ENCODE peak calls at places on chromosomes 12 and 14, in nine cellular contexts. One of them, this sample, is unnamed. For H3K36me3, the result is how much of the 10 kb centered on the place peaks cover.

GRCh38 chr12:95548056-95548538 is 3.2 kb downstream of the USP44 start:
- DNase-seq in CD8-positive, alpha-beta memory T cell: no peak
- DNase-seq in CD4-positive, alpha-beta memory T cell: peak
- DNase-seq in GM06990: peak
- DNase-seq in heart right ventricle: no peak
- DNase-seq in hepatocyte: peak
- DNase-seq in BJ: no peak
- DNase-seq in kidney epithelial cell: no peak
- DNase-seq in effector memory CD4-positive, alpha-beta T cell: no peak
- DNase-seq in this sample: no peak

GRCh38 chr14:74835607-74836250 is 40.2 kb downstream of the PROX2 start:
- DNase-seq in hepatocyte: no peak
- DNase-seq in CD8-positive, alpha-beta memory T cell: no peak
- DNase-seq in GM06990: no peak
- DNase-seq in heart right ventricle: no peak
- DNase-seq in BJ: no peak
- DNase-seq in CD4-positive, alpha-beta memory T cell: no peak
- DNase-seq in kidney epithelial cell: no peak
- DNase-seq in effector memory CD4-positive, alpha-beta T cell: no peak
- DNase-seq in this sample: no peak

GRCh38 chr14:88895116-88895515 is 70.7 kb downstream of the TTC8 start:
- DNase-seq in heart right ventricle: no peak
- DNase-seq in BJ: peak
- DNase-seq in hepatocyte: peak
- DNase-seq in GM06990: no peak
- DNase-seq in CD8-positive, alpha-beta memory T cell: no peak
- DNase-seq in effector memory CD4-positive, alpha-beta T cell: no peak
- DNase-seq in kidney epithelial cell: no peak
- DNase-seq in CD4-positive, alpha-beta memory T cell: no peak
- DNase-seq in this sample: peak

GRCh38 chr12:127711108-127711507 is 555.9 kb upstream of the TMEM132C start:
- DNase-seq in heart right ventricle: no peak
- DNase-seq in hepatocyte: no peak
- DNase-seq in effector memory CD4-positive, alpha-beta T cell: no peak
- DNase-seq in CD4-positive, alpha-beta memory T cell: no peak
- DNase-seq in kidney epithelial cell: no peak
- DNase-seq in BJ: no peak
- DNase-seq in GM06990: no peak
- DNase-seq in CD8-positive, alpha-beta memory T cell: no peak
- DNase-seq in this sample: no peak

GRCh38 chr12:42161529-42161928 is 16.9 kb upstream of the GXYLT1 start:
- DNase-seq in hepatocyte: no peak
- DNase-seq in heart right ventricle: no peak
- DNase-seq in kidney epithelial cell: no peak
- DNase-seq in effector memory CD4-positive, alpha-beta T cell: no peak
- DNase-seq in BJ: no peak
- DNase-seq in GM06990: no peak
- DNase-seq in CD4-positive, alpha-beta memory T cell: no peak
- DNase-seq in CD8-positive, alpha-beta memory T cell: no peak
- DNase-seq in this sample: no peak

GRCh38 chr14:72892879-72893635 is 844 bp downstream of the DPF3 start:
- DNase-seq in CD4-positive, alpha-beta memory T cell: peak
- DNase-seq in hepatocyte: peak
- DNase-seq in CD8-positive, alpha-beta memory T cell: peak
- DNase-seq in GM06990: peak
- DNase-seq in effector memory CD4-positive, alpha-beta T cell: no peak
- DNase-seq in kidney epithelial cell: no peak
- DNase-seq in heart right ventricle: no peak
- DNase-seq in BJ: no peak
- DNase-seq in this sample: no peak

GRCh38 chr12:126681676-126682075 is 1585.3 kb upstream of the TMEM132C start:
- DNase-seq in CD8-positive, alpha-beta memory T cell: no peak
- DNase-seq in kidney epithelial cell: no peak
- DNase-seq in GM06990: no peak
- DNase-seq in effector memory CD4-positive, alpha-beta T cell: no peak
- DNase-seq in hepatocyte: no peak
- DNase-seq in BJ: no peak
- DNase-seq in heart right ventricle: no peak
- DNase-seq in CD4-positive, alpha-beta memory T cell: no peak
- DNase-seq in this sample: no peak

GRCh38 chr14:70624972-70625371 is 16.7 kb upstream of the TTC9 start:
- DNase-seq in kidney epithelial cell: no peak
- DNase-seq in heart right ventricle: no peak
- DNase-seq in CD4-positive, alpha-beta memory T cell: no peak
- DNase-seq in effector memory CD4-positive, alpha-beta T cell: no peak
- DNase-seq in CD8-positive, alpha-beta memory T cell: no peak
- DNase-seq in BJ: no peak
- DNase-seq in hepatocyte: no peak
- DNase-seq in GM06990: no peak
- DNase-seq in this sample: no peak

GRCh38 chr12:58176296-58176869 is 235.0 kb downstream of the ATP23 start:
- DNase-seq in hepatocyte: peak
- DNase-seq in BJ: no peak
- DNase-seq in CD4-positive, alpha-beta memory T cell: no peak
- DNase-seq in effector memory CD4-positive, alpha-beta T cell: no peak
- DNase-seq in kidney epithelial cell: no peak
- DNase-seq in GM06990: no peak
- DNase-seq in heart right ventricle: peak
- DNase-seq in CD8-positive, alpha-beta memory T cell: no peak
- DNase-seq in this sample: no peak

GRCh38 chr12:70242695-70243509 is at the start of gene CNOT2:
- DNase-seq in heart right ventricle: peak
- DNase-seq in CD4-positive, alpha-beta memory T cell: peak
- DNase-seq in kidney epithelial cell: peak
- DNase-seq in hepatocyte: peak
- DNase-seq in GM06990: peak
- DNase-seq in CD8-positive, alpha-beta memory T cell: peak
- DNase-seq in effector memory CD4-positive, alpha-beta T cell: peak
- DNase-seq in BJ: peak
- DNase-seq in this sample: peak

GRCh38 chr12:46523863-46524770 is 151.5 kb upstream of the SLC38A2 start:
- DNase-seq in CD8-positive, alpha-beta memory T cell: no peak
- DNase-seq in effector memory CD4-positive, alpha-beta T cell: no peak
- DNase-seq in CD4-positive, alpha-beta memory T cell: peak
- DNase-seq in hepatocyte: peak
- DNase-seq in BJ: peak
- DNase-seq in GM06990: no peak
- DNase-seq in kidney epithelial cell: peak
- DNase-seq in heart right ventricle: no peak
- DNase-seq in this sample: peak

GRCh38 chr12:7439579-7440505 is 4.1 kb downstream of the CD163L1 start:
- DNase-seq in heart right ventricle: peak
- DNase-seq in GM06990: no peak
- DNase-seq in kidney epithelial cell: no peak
- DNase-seq in effector memory CD4-positive, alpha-beta T cell: no peak
- DNase-seq in BJ: no peak
- DNase-seq in CD8-positive, alpha-beta memory T cell: no peak
- DNase-seq in CD4-positive, alpha-beta memory T cell: peak
- DNase-seq in hepatocyte: peak
- DNase-seq in this sample: peak

GRCh38 chr14:94775082-94775874 is 5.4 kb upstream of the GSC start:
- DNase-seq in heart right ventricle: no peak
- DNase-seq in BJ: no peak
- DNase-seq in hepatocyte: no peak
- DNase-seq in CD8-positive, alpha-beta memory T cell: no peak
- DNase-seq in GM06990: no peak
- DNase-seq in CD4-positive, alpha-beta memory T cell: no peak
- DNase-seq in kidney epithelial cell: no peak
- DNase-seq in effector memory CD4-positive, alpha-beta T cell: no peak
- DNase-seq in this sample: no peak

GRCh38 chr14:20668969-20669368 is 15.4 kb upstream of the RNASE4 start:
- DNase-seq in GM06990: no peak
- DNase-seq in BJ: no peak
- DNase-seq in CD8-positive, alpha-beta memory T cell: no peak
- DNase-seq in heart right ventricle: no peak
- DNase-seq in effector memory CD4-positive, alpha-beta T cell: no peak
- DNase-seq in kidney epithelial cell: no peak
- DNase-seq in hepatocyte: no peak
- DNase-seq in CD4-positive, alpha-beta memory T cell: no peak
- DNase-seq in this sample: no peak

GRCh38 chr12:124410354-124411175 is 115.7 kb downstream of the RFLNA start:
- DNase-seq in CD4-positive, alpha-beta memory T cell: no peak
- DNase-seq in kidney epithelial cell: no peak
- DNase-seq in effector memory CD4-positive, alpha-beta T cell: no peak
- DNase-seq in BJ: no peak
- DNase-seq in heart right ventricle: no peak
- DNase-seq in GM06990: no peak
- DNase-seq in CD8-positive, alpha-beta memory T cell: no peak
- DNase-seq in hepatocyte: no peak
- DNase-seq in this sample: peak
- H3K36me3 ChIP-seq in CD4-positive, alpha-beta memory T cell: under half
- H3K36me3 ChIP-seq in kidney epithelial cell: under half
- H3K36me3 ChIP-seq in effector memory CD4-positive, alpha-beta T cell: under half
- H3K36me3 ChIP-seq in BJ: under half
- H3K36me3 ChIP-seq in heart right ventricle: half or more
- H3K36me3 ChIP-seq in GM06990: under half
- H3K36me3 ChIP-seq in CD8-positive, alpha-beta memory T cell: under half
- H3K36me3 ChIP-seq in hepatocyte: under half
- H3K36me3 ChIP-seq in this sample: under half

GRCh38 chr12:4282103-4282891 is 8.7 kb downstream of the CCND2 start:
- DNase-seq in effector memory CD4-positive, alpha-beta T cell: no peak
- DNase-seq in GM06990: no peak
- DNase-seq in hepatocyte: no peak
- DNase-seq in heart right ventricle: no peak
- DNase-seq in BJ: no peak
- DNase-seq in CD8-positive, alpha-beta memory T cell: no peak
- DNase-seq in CD4-positive, alpha-beta memory T cell: no peak
- DNase-seq in kidney epithelial cell: no peak
- DNase-seq in this sample: no peak
- H3K36me3 ChIP-seq in effector memory CD4-positive, alpha-beta T cell: half or more
- H3K36me3 ChIP-seq in GM06990: half or more
- H3K36me3 ChIP-seq in hepatocyte: under half
- H3K36me3 ChIP-seq in heart right ventricle: half or more
- H3K36me3 ChIP-seq in BJ: under half
- H3K36me3 ChIP-seq in CD8-positive, alpha-beta memory T cell: half or more
- H3K36me3 ChIP-seq in CD4-positive, alpha-beta memory T cell: half or more
- H3K36me3 ChIP-seq in kidney epithelial cell: under half
- H3K36me3 ChIP-seq in this sample: under half

DNA sequence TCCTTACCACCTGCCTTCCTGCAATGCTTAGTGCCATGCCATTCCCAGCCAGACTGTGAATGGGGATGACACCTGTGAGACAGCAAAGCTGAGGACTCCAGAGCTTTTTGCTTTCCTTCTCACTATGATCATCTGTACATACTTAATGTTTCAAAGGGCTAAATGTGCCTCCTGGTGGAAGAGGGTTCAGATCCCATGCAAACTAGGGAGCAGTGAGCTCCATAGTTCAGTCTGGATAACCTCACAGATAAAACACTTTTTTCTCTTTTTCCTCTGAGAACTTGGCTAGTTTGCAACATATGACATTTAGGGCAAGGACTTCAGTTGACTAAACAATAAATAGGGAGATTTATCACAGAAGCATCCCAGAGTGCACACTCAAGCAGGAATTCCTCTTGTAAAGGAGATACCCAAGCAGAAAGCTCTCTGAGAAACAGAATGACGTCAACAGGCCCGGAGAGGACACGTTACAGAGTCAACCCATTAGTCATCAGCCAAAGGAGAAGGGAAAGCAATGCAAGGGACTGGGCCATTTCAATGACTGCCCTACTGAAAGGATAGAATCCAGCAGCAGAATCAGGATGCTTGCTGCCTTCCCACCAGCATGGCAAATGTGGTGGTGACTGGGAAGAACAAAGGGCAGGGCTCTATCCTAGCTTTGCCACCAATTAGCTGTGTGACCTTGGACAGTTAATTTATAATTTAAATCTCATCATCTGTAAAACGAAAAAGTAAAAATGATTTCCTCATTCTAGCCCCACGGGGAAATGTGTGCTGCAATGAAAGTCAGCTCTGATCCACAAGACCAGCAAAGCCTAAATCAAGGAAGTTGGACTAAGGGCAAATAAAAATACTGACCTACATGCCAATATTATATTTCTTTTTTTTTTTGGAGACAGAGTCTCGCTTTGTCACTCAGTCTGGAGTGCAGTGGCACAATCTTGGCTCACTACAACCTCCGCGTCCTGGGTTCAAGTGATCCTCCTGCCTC is 80.9 kb upstream of the ACTN1 start:
- DNase-seq in CD4-positive, alpha-beta memory T cell: no peak
- DNase-seq in CD8-positive, alpha-beta memory T cell: no peak
- DNase-seq in hepatocyte: peak
- DNase-seq in kidney epithelial cell: peak
- DNase-seq in BJ: peak
- DNase-seq in GM06990: no peak
- DNase-seq in heart right ventricle: no peak
- DNase-seq in effector memory CD4-positive, alpha-beta T cell: no peak
- DNase-seq in this sample: peak
- H3K36me3 ChIP-seq in CD4-positive, alpha-beta memory T cell: under half
- H3K36me3 ChIP-seq in CD8-positive, alpha-beta memory T cell: under half
- H3K36me3 ChIP-seq in hepatocyte: under half
- H3K36me3 ChIP-seq in kidney epithelial cell: under half
- H3K36me3 ChIP-seq in BJ: under half
- H3K36me3 ChIP-seq in GM06990: under half
- H3K36me3 ChIP-seq in heart right ventricle: half or more
- H3K36me3 ChIP-seq in effector memory CD4-positive, alpha-beta T cell: under half
- H3K36me3 ChIP-seq in this sample: under half

GRCh38 chr12:9072481-9073038 is 43.2 kb downstream of the A2M start:
- DNase-seq in GM06990: no peak
- DNase-seq in effector memory CD4-positive, alpha-beta T cell: no peak
- DNase-seq in hepatocyte: no peak
- DNase-seq in CD8-positive, alpha-beta memory T cell: no peak
- DNase-seq in kidney epithelial cell: no peak
- DNase-seq in BJ: no peak
- DNase-seq in heart right ventricle: no peak
- DNase-seq in CD4-positive, alpha-beta memory T cell: no peak
- DNase-seq in this sample: no peak

GRCh38 chr12:9071976-9072375 is 43.7 kb downstream of the A2M start:
- DNase-seq in CD8-positive, alpha-beta memory T cell: no peak
- DNase-seq in hepatocyte: no peak
- DNase-seq in GM06990: no peak
- DNase-seq in heart right ventricle: no peak
- DNase-seq in CD4-positive, alpha-beta memory T cell: no peak
- DNase-seq in effector memory CD4-positive, alpha-beta T cell: no peak
- DNase-seq in kidney epithelial cell: no peak
- DNase-seq in BJ: no peak
- DNase-seq in this sample: no peak

GRCh38 chr12:9071518-9071917 is 44.2 kb downstream of the A2M start:
- DNase-seq in BJ: no peak
- DNase-seq in CD4-positive, alpha-beta memory T cell: no peak
- DNase-seq in effector memory CD4-positive, alpha-beta T cell: no peak
- DNase-seq in heart right ventricle: no peak
- DNase-seq in kidney epithelial cell: no peak
- DNase-seq in hepatocyte: no peak
- DNase-seq in CD8-positive, alpha-beta memory T cell: no peak
- DNase-seq in GM06990: no peak
- DNase-seq in this sample: no peak

GRCh38 chr12:9068600-9068999 is 47.1 kb downstream of the A2M start:
- DNase-seq in heart right ventricle: no peak
- DNase-seq in CD8-positive, alpha-beta memory T cell: no peak
- DNase-seq in BJ: no peak
- DNase-seq in hepatocyte: no peak
- DNase-seq in CD4-positive, alpha-beta memory T cell: no peak
- DNase-seq in effector memory CD4-positive, alpha-beta T cell: no peak
- DNase-seq in kidney epithelial cell: no peak
- DNase-seq in GM06990: no peak
- DNase-seq in this sample: no peak

DNA sequence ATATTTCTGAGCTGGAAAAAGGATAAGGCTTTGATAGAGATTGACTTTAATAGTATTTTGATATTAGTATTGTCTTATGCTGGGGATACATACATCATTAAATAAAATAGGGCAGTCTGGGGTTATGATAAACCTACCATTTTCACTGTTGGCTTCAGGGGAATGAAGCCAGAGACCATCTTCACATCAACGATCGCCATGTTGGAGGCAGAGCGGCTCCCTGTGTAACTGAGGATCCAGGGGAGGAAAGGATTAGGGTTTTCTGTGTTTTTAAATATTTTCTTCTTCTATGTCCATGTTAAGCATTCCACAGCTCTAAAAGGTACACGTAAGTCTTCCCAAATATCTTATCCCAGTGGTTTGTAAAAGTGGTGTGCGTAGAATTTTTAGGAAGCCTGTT is 45.4 kb downstream of the A2M start:
- DNase-seq in CD8-positive, alpha-beta memory T cell: no peak
- DNase-seq in heart right ventricle: no peak
- DNase-seq in CD4-positive, alpha-beta memory T cell: no peak
- DNase-seq in GM06990: no peak
- DNase-seq in effector memory CD4-positive, alpha-beta T cell: no peak
- DNase-seq in hepatocyte: no peak
- DNase-seq in kidney epithelial cell: no peak
- DNase-seq in BJ: no peak
- DNase-seq in this sample: no peak
- H3K36me3 ChIP-seq in CD8-positive, alpha-beta memory T cell: under half
- H3K36me3 ChIP-seq in heart right ventricle: half or more
- H3K36me3 ChIP-seq in CD4-positive, alpha-beta memory T cell: under half
- H3K36me3 ChIP-seq in GM06990: under half
- H3K36me3 ChIP-seq in effector memory CD4-positive, alpha-beta T cell: under half
- H3K36me3 ChIP-seq in hepatocyte: under half
- H3K36me3 ChIP-seq in kidney epithelial cell: under half
- H3K36me3 ChIP-seq in BJ: under half
- H3K36me3 ChIP-seq in this sample: under half

This sample was measured in fibroblast of lung.